ENCODE peak calls at places on chromosomes 16 and 17, in four cellular contexts. P is HCT116, H is mammary epithelial cell, J is fibroblast of lung. U is an unnamed sample.

GRCh38 chr16:69917739-69918138 is 33.4 kb upstream of the CLEC18A start:
- DNase-seq in J (peak; percentile 98), P (no peak), H (peak; percentile 89), U (peak; percentile 53)

GRCh38 chr17:13490906-13491502 is 110.7 kb downstream of the HS3ST3A1 start:
- DNase-seq in P (no peak), H (no peak), J (peak; percentile 62), U (no peak)

GRCh38 chr17:13031718-13032350 is 14.0 kb upstream of the ELAC2 start:
- DNase-seq in P (peak; percentile 45), H (peak; percentile 14), J (peak; percentile 20), U (peak; percentile 66)

GRCh38 chr17:46056800-46057304 is 57.8 kb downstream of the STH start:
- DNase-seq in J (peak; percentile 75), P (peak; percentile 45), H (peak; percentile 74), U (no peak)

GRCh38 chr16:7321661-7322060 is 11.0 kb upstream of the RBFOX1 start:
- DNase-seq in H (no peak), P (no peak), J (no peak), U (no peak)

GRCh38 chr17:3008336-3009279 is 54.8 kb downstream of the OR1D5 start:
- DNase-seq in H (no peak), P (no peak), J (no peak), U (no peak)

GRCh38 chr16:69513180-69513966 is 52.4 kb upstream of the NFAT5 start:
- DNase-seq in H (peak; percentile 95), P (no peak), J (peak; percentile 94), U (no peak)

GRCh38 chr16:73095885-73096341 is 48.0 kb upstream of the ZFHX3 start:
- DNase-seq in H (no peak), P (no peak), J (no peak), U (peak; percentile 62)

GRCh38 chr17:1039119-1039507 is 42.2 kb downstream of the TIMM22 start:
- DNase-seq in P (no peak), H (no peak), J (no peak), U (no peak)

GRCh38 chr17:50596191-50597037 is 35.9 kb downstream of the CACNA1G start:
- DNase-seq in H (no peak), J (no peak), P (no peak), U (no peak)

GRCh38 chr16:56480776-56481467 is 29.6 kb downstream of the OGFOD1 start:
- DNase-seq in J (no peak), P (no peak), H (no peak), U (peak; percentile 9)

GRCh38 chr17:71392715-71393567 is 727.9 kb upstream of the SOX9 start:
- DNase-seq in J (peak; percentile 84), P (no peak), H (peak; percentile 30), U (no peak)

GRCh38 chr17:71828182-71828596 is 292.6 kb upstream of the SOX9 start:
- DNase-seq in J (peak; percentile 82), H (peak; percentile 13), P (no peak), U (peak; percentile 97)

GRCh38 chr17:76054112-76054476 is 18.2 kb downstream of the SRP68 start:
- DNase-seq in P (peak; percentile 76), J (peak; percentile 77), H (peak; percentile 68), U (no peak)

GRCh38 chr17:10021239-10021638 is 116.2 kb upstream of the RCVRN start:
- DNase-seq in P (no peak), J (no peak), H (no peak), U (no peak)

GRCh38 chr17:47969975-47970724 is 763 bp upstream of the CDK5RAP3 start:
- DNase-seq in H (no peak), P (no peak), J (no peak), U (no peak)
- H3K4me3 ChIP-seq in H (no peak overlapping the region), P (peak overlapping the region; percentile 37), J (peak overlapping the region; percentile 28), U (peak overlapping the region; percentile 27)

GRCh38 chr17:40529991-40530390 is 28.6 kb upstream of the TNS4 start:
- DNase-seq in P (no peak), J (no peak), H (peak; percentile 47), U (no peak)

GRCh38 chr17:40528692-40529417 is 27.4 kb upstream of the TNS4 start:
- DNase-seq in H (no peak), J (no peak), P (no peak), U (no peak)

GRCh38 chr17:40532520-40533253 is 31.3 kb upstream of the TNS4 start:
- DNase-seq in P (no peak), H (no peak), J (peak; percentile 46), U (no peak)

GRCh38 chr17:40530531-40530987 is 29.1 kb upstream of the TNS4 start:
- DNase-seq in J (no peak), P (no peak), H (no peak), U (no peak)

DNA sequence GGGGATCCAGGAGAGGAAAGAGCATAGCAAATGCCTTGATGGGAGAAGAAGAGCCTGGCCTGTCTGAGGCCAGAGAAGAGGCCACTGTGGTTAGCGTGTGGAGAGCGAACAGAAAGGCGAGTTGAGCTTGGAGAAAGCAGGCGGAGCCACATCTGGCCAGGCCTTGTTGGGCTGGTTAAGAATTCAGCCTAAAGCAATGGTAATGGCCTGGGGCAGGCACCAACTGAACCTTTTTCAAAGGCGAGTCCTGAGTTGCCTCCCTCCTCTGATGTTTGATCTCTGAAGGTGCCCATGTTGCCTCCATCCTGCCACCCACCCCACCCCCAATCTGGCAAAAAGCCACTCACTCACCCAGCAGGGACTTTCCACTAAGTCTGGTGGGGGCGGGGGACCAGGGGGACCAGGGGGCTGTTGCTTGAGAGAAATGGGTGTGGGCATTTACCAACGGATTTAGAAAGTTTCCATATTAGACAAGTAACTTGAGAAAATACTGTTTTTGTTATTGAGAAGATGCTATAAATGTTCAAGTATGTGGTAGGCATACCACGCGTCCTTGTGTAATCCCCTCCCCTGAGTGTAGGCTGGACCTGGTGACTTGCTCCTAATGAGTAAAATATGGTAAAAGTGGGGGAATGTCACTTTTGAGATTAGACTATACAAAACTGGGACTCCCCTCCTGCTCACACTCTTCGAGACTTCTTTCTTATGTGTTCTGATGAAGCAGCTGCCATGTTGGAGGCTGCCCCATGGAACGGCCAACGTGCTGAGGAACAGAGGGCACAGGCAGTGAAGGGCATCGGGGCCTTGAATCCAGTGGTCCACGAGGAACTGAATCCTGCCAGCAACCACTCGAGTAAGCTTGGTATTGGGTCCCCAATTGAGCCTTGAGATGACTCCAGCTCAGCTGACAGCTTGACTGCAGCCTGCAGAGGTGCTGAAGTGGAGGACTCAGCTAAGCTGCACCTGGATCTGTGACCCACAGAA is 29.9 kb upstream of the TNS4 start:
- DNase-seq in H (no peak), J (no peak), P (no peak), U (no peak)
- H3K4me1 ChIP-seq in H (peaks cover 36% of the 10 kb centered on the region), J (peaks cover 18% of the 10 kb centered on the region), P (peaks cover 48% of the 10 kb centered on the region), U (no peaks in the 10 kb centered on the region)

DNA sequence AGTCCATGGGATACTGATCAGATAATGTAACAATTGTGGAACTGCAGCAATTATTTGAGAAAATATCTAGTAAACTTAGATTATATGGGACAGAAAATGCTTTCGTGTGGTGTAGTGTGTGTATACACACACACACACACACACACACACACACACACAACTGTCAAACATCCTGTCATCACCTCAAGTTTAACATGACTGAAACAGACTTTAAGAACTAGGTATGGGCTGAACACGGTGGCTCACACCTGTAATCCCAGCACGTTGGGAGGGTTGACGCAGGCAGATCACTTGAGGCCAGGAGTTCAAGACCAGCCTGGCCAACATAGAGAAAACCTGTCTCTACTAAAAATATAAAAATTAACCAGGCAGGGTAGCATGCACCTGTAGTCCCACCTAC is 549 bp upstream of the EVI2A start:
- DNase-seq in J (no peak), P (no peak), H (no peak), U (no peak)
- TF ChIP-seq EZH2 in J (no peak), P (no peak), H (no peak), U (no peak)

DNA sequence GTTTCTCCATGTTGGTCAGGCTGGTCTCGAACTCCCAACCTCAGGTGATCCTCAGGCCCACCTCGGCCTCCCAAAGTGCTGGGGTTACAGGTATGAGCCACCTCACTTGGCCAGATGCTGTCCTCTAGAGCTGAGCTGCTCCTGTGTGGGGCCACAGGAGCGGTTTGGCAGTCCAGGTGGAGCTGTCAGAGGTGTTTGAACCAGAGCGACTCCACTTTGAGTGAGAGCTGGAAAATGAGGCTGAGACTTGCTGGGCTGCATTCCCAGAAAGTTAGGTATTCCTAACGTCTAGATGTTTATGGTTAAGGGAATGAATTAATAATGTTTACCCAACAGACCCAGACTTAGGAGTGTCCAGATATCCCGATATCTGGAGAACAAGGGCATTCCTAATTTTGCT is 16.8 kb upstream of the PSMD7 start:
- DNase-seq in J (no peak), H (no peak), P (no peak), U (no peak)
- H3K4me3 ChIP-seq in J (no peak overlapping the region), H (no peak overlapping the region), P (no peak overlapping the region), U (no peak overlapping the region)

GRCh38 chr16:67389911-67390815 is 3.1 kb downstream of the TPPP3 start:
- DNase-seq in H (no peak), P (no peak), J (no peak), U (no peak)
- H3K4me1 ChIP-seq in H (peaks cover 8% of the 10 kb centered on the region), P (no peaks in the 10 kb centered on the region), J (peaks cover 8% of the 10 kb centered on the region), U (peaks cover 9% of the 10 kb centered on the region)

GRCh38 chr17:78687944-78688343 is 94.1 kb downstream of the CYTH1 start:
- DNase-seq in H (no peak), J (no peak), P (no peak), U (no peak)
- TF ChIP-seq EZH2 in H (no peak), J (no peak), P (no peak), U (no peak)

GRCh38 chr17:77924757-77925336 is 33.7 kb upstream of the TNRC6C start:
- DNase-seq in H (peak; percentile 12), J (peak; percentile 81), P (no peak), U (peak; percentile 29)
- H3K4me3 ChIP-seq in H (no peak overlapping the region), J (no peak overlapping the region), P (no peak overlapping the region), U (no peak overlapping the region)

GRCh38 chr16:68371706-68372380 is 61.0 kb downstream of the PRMT7 start:
- DNase-seq in J (no peak), H (no peak), P (no peak), U (no peak)

GRCh38 chr16:68374251-68374805 is 63.5 kb downstream of the PRMT7 start:
- DNase-seq in H (no peak), P (no peak), J (no peak), U (no peak)

GRCh38 chr16:68373528-68374250 is 62.9 kb downstream of the PRMT7 start:
- DNase-seq in J (no peak), H (no peak), P (no peak), U (no peak)

GRCh38 chr16:68372381-68372720 is 61.5 kb downstream of the PRMT7 start:
- DNase-seq in P (no peak), H (no peak), J (no peak), U (no peak)

DNA sequence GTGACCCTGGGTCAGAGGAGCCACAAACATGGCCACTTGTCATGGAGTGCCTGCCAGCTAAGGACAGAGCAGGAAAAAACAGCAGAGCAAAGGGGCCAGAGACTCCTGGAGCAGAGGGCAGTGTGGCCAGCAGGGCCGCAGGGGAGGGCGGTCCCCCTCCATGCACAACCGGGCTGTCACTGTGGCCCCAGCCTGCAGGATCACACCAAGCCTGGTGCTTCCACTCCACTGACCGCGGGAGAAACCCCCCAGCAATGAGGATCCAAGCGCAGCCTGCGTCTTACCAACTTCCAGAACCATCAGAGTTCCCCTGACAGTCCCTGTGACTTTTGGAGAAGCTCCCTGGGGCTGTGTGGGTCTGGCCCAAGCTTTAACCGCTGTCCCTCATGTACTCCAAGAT is 62.0 kb downstream of the PRMT7 start:
- DNase-seq in P (no peak), H (no peak), J (no peak), U (no peak)
- H3K4me1 ChIP-seq in P (no peaks in the 10 kb centered on the region), H (no peaks in the 10 kb centered on the region), J (no peaks in the 10 kb centered on the region), U (no peaks in the 10 kb centered on the region)

GRCh38 chr17:42783778-42784138 is 3.3 kb downstream of the WNK4 start:
- DNase-seq in H (no peak), J (no peak), P (no peak), U (no peak)
- TF ChIP-seq EZH2 in H (no peak), J (no peak), P (no peak), U (no peak)